ENCODE peak calls at places on chromosomes 1 and 21, in four cellular contexts. Q is fibroblast of lung, S is H7, N is neural crest cell. Z is an unnamed sample.

GRCh38 chr21:29394051-29394450 is 95.3 kb downstream of the BACH1 start:
- DNase-seq in N (no peak), Q (no peak), S (no peak), Z (no peak)

GRCh38 chr1:17167041-17167782 is 37.7 kb upstream of the PADI1 start:
- DNase-seq in Q (peak; percentile 26), N (no peak), S (peak; percentile 63), Z (no peak)

GRCh38 chr1:37255111-37255795 is 219.1 kb upstream of the ZC3H12A start:
- DNase-seq in Q (no peak), S (peak; percentile 92), N (peak; percentile 58), Z (no peak)

GRCh38 chr1:190172636-190173410 is 304.8 kb downstream of the BRINP3 start:
- DNase-seq in N (no peak), Q (peak; percentile 63), S (no peak), Z (peak; percentile 37)

GRCh38 chr21:43921979-43922945 is 57.2 kb downstream of the AGPAT3 start:
- DNase-seq in S (no peak), Q (peak; percentile 40), N (no peak), Z (no peak)

GRCh38 chr1:226560243-226560642 is 11.7 kb downstream of the STUM start:
- DNase-seq in S (no peak), Q (no peak), N (no peak), Z (no peak)

GRCh38 chr1:62585481-62586155 is 11.7 kb upstream of the ANGPTL3 start:
- DNase-seq in S (peak; percentile 30), N (no peak), Q (no peak), Z (no peak)

GRCh38 chr1:175415133-175415712 is 222.6 kb upstream of the KIAA0040 start:
- DNase-seq in N (no peak), S (no peak), Q (no peak), Z (no peak)

GRCh38 chr21:41759926-41760325 is 6.9 kb downstream of the RIPK4 start:
- DNase-seq in S (no peak), N (no peak), Q (no peak), Z (no peak)

GRCh38 chr1:211653907-211654553 is 21.4 kb downstream of the NEK2 start:
- DNase-seq in S (no peak), Q (peak; percentile 25), N (no peak), Z (no peak)

GRCh38 chr1:63640633-63641567 is 47.7 kb downstream of the PGM1 start:
- DNase-seq in S (no peak), N (no peak), Q (no peak), Z (no peak)

GRCh38 chr1:45355683-45356082 is 15.4 kb upstream of the MUTYH start:
- DNase-seq in Q (no peak), S (no peak), N (no peak), Z (no peak)

GRCh38 chr1:155479205-155479604 is 83.4 kb downstream of the ASH1L start:
- DNase-seq in N (no peak), Q (peak; percentile 79), S (no peak), Z (peak; percentile 22)